ENCODE peak calls at places on chromosomes 2 and 18, in eight cellular contexts. One of them, this sample, is unnamed.

GRCh38 chr2:122028371-122029102 is 273.1 kb downstream of the TSN start:
- DNase-seq in COR-L47: no peak
- DNase-seq in stimulated activated CD4-positive, alpha-beta T cell treated with anti-CD3 and anti-CD28 coated beads, Interleukin-2, amount 100 ng/mL, for 48 hours: no peak
- DNase-seq in fibroblast of mammary gland: peak
- DNase-seq in ACHN: no peak
- DNase-seq in astrocyte of the spinal cord: peak
- DNase-seq in skeletal muscle cell: peak
- DNase-seq in adrenal gland: no peak
- DNase-seq in this sample: no peak

GRCh38 chr2:209334188-209335017 is 89.4 kb upstream of the MAP2 start:
- DNase-seq in stimulated activated CD4-positive, alpha-beta T cell treated with anti-CD3 and anti-CD28 coated beads, Interleukin-2, amount 100 ng/mL, for 48 hours: peak
- DNase-seq in skeletal muscle cell: no peak
- DNase-seq in fibroblast of mammary gland: peak
- DNase-seq in ACHN: peak
- DNase-seq in COR-L47: peak
- DNase-seq in astrocyte of the spinal cord: peak
- DNase-seq in adrenal gland: peak
- DNase-seq in this sample: peak

GRCh38 chr18:21105936-21106335 is 5.7 kb downstream of the ROCK1 start:
- DNase-seq in astrocyte of the spinal cord: no peak
- DNase-seq in COR-L47: no peak
- DNase-seq in stimulated activated CD4-positive, alpha-beta T cell treated with anti-CD3 and anti-CD28 coated beads, Interleukin-2, amount 100 ng/mL, for 48 hours: no peak
- DNase-seq in fibroblast of mammary gland: no peak
- DNase-seq in skeletal muscle cell: no peak
- DNase-seq in adrenal gland: no peak
- DNase-seq in ACHN: no peak
- DNase-seq in this sample: no peak

GRCh38 chr18:60020107-60020925 is 120.5 kb downstream of the PMAIP1 start:
- DNase-seq in astrocyte of the spinal cord: peak
- DNase-seq in stimulated activated CD4-positive, alpha-beta T cell treated with anti-CD3 and anti-CD28 coated beads, Interleukin-2, amount 100 ng/mL, for 48 hours: no peak
- DNase-seq in COR-L47: no peak
- DNase-seq in adrenal gland: no peak
- DNase-seq in fibroblast of mammary gland: peak
- DNase-seq in ACHN: peak
- DNase-seq in skeletal muscle cell: no peak
- DNase-seq in this sample: no peak

GRCh38 chr2:234164499-234165409 is 114.3 kb downstream of the SPP2 start:
- DNase-seq in ACHN: no peak
- DNase-seq in COR-L47: no peak
- DNase-seq in adrenal gland: no peak
- DNase-seq in fibroblast of mammary gland: no peak
- DNase-seq in stimulated activated CD4-positive, alpha-beta T cell treated with anti-CD3 and anti-CD28 coated beads, Interleukin-2, amount 100 ng/mL, for 48 hours: peak
- DNase-seq in skeletal muscle cell: no peak
- DNase-seq in astrocyte of the spinal cord: no peak
- DNase-seq in this sample: no peak

GRCh38 chr2:44290271-44290670 is 15.0 kb downstream of the SLC3A1 start:
- DNase-seq in adrenal gland: no peak
- DNase-seq in astrocyte of the spinal cord: peak
- DNase-seq in skeletal muscle cell: no peak
- DNase-seq in COR-L47: no peak
- DNase-seq in stimulated activated CD4-positive, alpha-beta T cell treated with anti-CD3 and anti-CD28 coated beads, Interleukin-2, amount 100 ng/mL, for 48 hours: no peak
- DNase-seq in fibroblast of mammary gland: peak
- DNase-seq in ACHN: peak
- DNase-seq in this sample: no peak

GRCh38 chr2:131045925-131046579 is 47.2 kb downstream of the FAM168B start:
- DNase-seq in stimulated activated CD4-positive, alpha-beta T cell treated with anti-CD3 and anti-CD28 coated beads, Interleukin-2, amount 100 ng/mL, for 48 hours: no peak
- DNase-seq in skeletal muscle cell: no peak
- DNase-seq in astrocyte of the spinal cord: no peak
- DNase-seq in COR-L47: no peak
- DNase-seq in fibroblast of mammary gland: no peak
- DNase-seq in ACHN: no peak
- DNase-seq in adrenal gland: no peak
- DNase-seq in this sample: no peak

GRCh38 chr2:222952204-222952603 is 91.4 kb downstream of the ACSL3 start:
- DNase-seq in fibroblast of mammary gland: no peak
- DNase-seq in COR-L47: peak
- DNase-seq in adrenal gland: no peak
- DNase-seq in ACHN: no peak
- DNase-seq in astrocyte of the spinal cord: no peak
- DNase-seq in skeletal muscle cell: no peak
- DNase-seq in stimulated activated CD4-positive, alpha-beta T cell treated with anti-CD3 and anti-CD28 coated beads, Interleukin-2, amount 100 ng/mL, for 48 hours: no peak
- DNase-seq in this sample: peak

GRCh38 chr2:13006829-13007715 is 290.3 kb downstream of the TRIB2 start:
- DNase-seq in adrenal gland: peak
- DNase-seq in stimulated activated CD4-positive, alpha-beta T cell treated with anti-CD3 and anti-CD28 coated beads, Interleukin-2, amount 100 ng/mL, for 48 hours: peak
- DNase-seq in ACHN: peak
- DNase-seq in COR-L47: peak
- DNase-seq in fibroblast of mammary gland: peak
- DNase-seq in astrocyte of the spinal cord: peak
- DNase-seq in skeletal muscle cell: no peak
- DNase-seq in this sample: peak

GRCh38 chr2:70608373-70608772 is 54.7 kb upstream of the TGFA start:
- DNase-seq in fibroblast of mammary gland: no peak
- DNase-seq in COR-L47: no peak
- DNase-seq in skeletal muscle cell: no peak
- DNase-seq in astrocyte of the spinal cord: peak
- DNase-seq in adrenal gland: no peak
- DNase-seq in stimulated activated CD4-positive, alpha-beta T cell treated with anti-CD3 and anti-CD28 coated beads, Interleukin-2, amount 100 ng/mL, for 48 hours: no peak
- DNase-seq in ACHN: peak
- DNase-seq in this sample: no peak

GRCh38 chr18:59140287-59140885 is 702 bp downstream of the SEC11C start:
- DNase-seq in astrocyte of the spinal cord: peak
- DNase-seq in ACHN: peak
- DNase-seq in adrenal gland: peak
- DNase-seq in skeletal muscle cell: peak
- DNase-seq in COR-L47: peak
- DNase-seq in fibroblast of mammary gland: peak
- DNase-seq in stimulated activated CD4-positive, alpha-beta T cell treated with anti-CD3 and anti-CD28 coated beads, Interleukin-2, amount 100 ng/mL, for 48 hours: no peak
- DNase-seq in this sample: no peak

GRCh38 chr18:54255141-54255540 is 14.2 kb upstream of the POLI start:
- DNase-seq in adrenal gland: no peak
- DNase-seq in COR-L47: no peak
- DNase-seq in skeletal muscle cell: no peak
- DNase-seq in stimulated activated CD4-positive, alpha-beta T cell treated with anti-CD3 and anti-CD28 coated beads, Interleukin-2, amount 100 ng/mL, for 48 hours: no peak
- DNase-seq in ACHN: no peak
- DNase-seq in fibroblast of mammary gland: no peak
- DNase-seq in astrocyte of the spinal cord: no peak
- DNase-seq in this sample: no peak

GRCh38 chr2:59912076-59912475 is 641.4 kb downstream of the BCL11A start:
- DNase-seq in ACHN: no peak
- DNase-seq in adrenal gland: no peak
- DNase-seq in astrocyte of the spinal cord: no peak
- DNase-seq in stimulated activated CD4-positive, alpha-beta T cell treated with anti-CD3 and anti-CD28 coated beads, Interleukin-2, amount 100 ng/mL, for 48 hours: no peak
- DNase-seq in fibroblast of mammary gland: no peak
- DNase-seq in skeletal muscle cell: no peak
- DNase-seq in COR-L47: no peak
- DNase-seq in this sample: no peak

GRCh38 chr2:101949304-101949703 is 42.5 kb upstream of the IL1R2 start:
- DNase-seq in fibroblast of mammary gland: peak
- DNase-seq in stimulated activated CD4-positive, alpha-beta T cell treated with anti-CD3 and anti-CD28 coated beads, Interleukin-2, amount 100 ng/mL, for 48 hours: no peak
- DNase-seq in skeletal muscle cell: no peak
- DNase-seq in adrenal gland: no peak
- DNase-seq in astrocyte of the spinal cord: no peak
- DNase-seq in COR-L47: no peak
- DNase-seq in ACHN: no peak
- DNase-seq in this sample: no peak

GRCh38 chr2:120683701-120684100 is 52.0 kb upstream of the GLI2 start:
- DNase-seq in skeletal muscle cell: no peak
- DNase-seq in ACHN: no peak
- DNase-seq in COR-L47: no peak
- DNase-seq in fibroblast of mammary gland: no peak
- DNase-seq in stimulated activated CD4-positive, alpha-beta T cell treated with anti-CD3 and anti-CD28 coated beads, Interleukin-2, amount 100 ng/mL, for 48 hours: no peak
- DNase-seq in astrocyte of the spinal cord: no peak
- DNase-seq in adrenal gland: no peak
- DNase-seq in this sample: no peak

GRCh38 chr2:127942002-127942401 is 56.2 kb upstream of the AMMECR1L start:
- DNase-seq in adrenal gland: no peak
- DNase-seq in ACHN: no peak
- DNase-seq in stimulated activated CD4-positive, alpha-beta T cell treated with anti-CD3 and anti-CD28 coated beads, Interleukin-2, amount 100 ng/mL, for 48 hours: no peak
- DNase-seq in fibroblast of mammary gland: no peak
- DNase-seq in COR-L47: no peak
- DNase-seq in skeletal muscle cell: no peak
- DNase-seq in astrocyte of the spinal cord: no peak
- DNase-seq in this sample: no peak

GRCh38 chr2:216775043-216775453 is 79.7 kb upstream of the IGFBP5 start:
- DNase-seq in fibroblast of mammary gland: peak
- DNase-seq in adrenal gland: peak
- DNase-seq in astrocyte of the spinal cord: peak
- DNase-seq in COR-L47: peak
- DNase-seq in ACHN: peak
- DNase-seq in skeletal muscle cell: peak
- DNase-seq in stimulated activated CD4-positive, alpha-beta T cell treated with anti-CD3 and anti-CD28 coated beads, Interleukin-2, amount 100 ng/mL, for 48 hours: no peak
- DNase-seq in this sample: no peak

GRCh38 chr18:23918395-23919032 is 96.0 kb upstream of the TTC39C start:
- DNase-seq in adrenal gland: peak
- DNase-seq in ACHN: peak
- DNase-seq in fibroblast of mammary gland: peak
- DNase-seq in astrocyte of the spinal cord: peak
- DNase-seq in skeletal muscle cell: no peak
- DNase-seq in stimulated activated CD4-positive, alpha-beta T cell treated with anti-CD3 and anti-CD28 coated beads, Interleukin-2, amount 100 ng/mL, for 48 hours: peak
- DNase-seq in COR-L47: peak
- DNase-seq in this sample: peak

GRCh38 chr2:222861411-222862067 is 703 bp downstream of the ACSL3 start:
- DNase-seq in adrenal gland: peak
- DNase-seq in skeletal muscle cell: no peak
- DNase-seq in stimulated activated CD4-positive, alpha-beta T cell treated with anti-CD3 and anti-CD28 coated beads, Interleukin-2, amount 100 ng/mL, for 48 hours: peak
- DNase-seq in ACHN: no peak
- DNase-seq in COR-L47: no peak
- DNase-seq in fibroblast of mammary gland: no peak
- DNase-seq in astrocyte of the spinal cord: peak
- DNase-seq in this sample: no peak

This sample was measured in NCI-H2171.